ENCODE peak calls at places on chromosomes 4 and X, in nine cellular contexts. G, V, N, M, L, F, T, W and Z are unnamed samples.
A peak's percentile ranks its signal among the peaks of the same experiment; 100 is the strongest.

GRCh38 chr4:11908712-11909111 is 480.0 kb upstream of the HS3ST1 start:
- DNase-seq in W (no peak), N (no peak), T (no peak), V (no peak), M (no peak), F (no peak), G (no peak), L (no peak), Z (no peak)

GRCh38 chrX:148380614-148381561 is 119.5 kb upstream of the AFF2 start:
- DNase-seq in N (peak; percentile 16), W (no peak), G (peak; percentile 8), V (no peak), M (peak; percentile 40), F (no peak), T (peak; percentile 64), L (no peak), Z (peak; percentile 1)

GRCh38 chrX:25561190-25561589 is 545.4 kb upstream of the ARX start:
- DNase-seq in T (no peak), L (no peak), F (no peak), N (no peak), G (no peak), V (no peak), W (no peak), M (no peak), Z (no peak)

GRCh38 chr4:77002321-77002720 is 52.8 kb downstream of the SEPTIN11 start:
- DNase-seq in G (no peak), W (no peak), N (peak; percentile 76), T (no peak), F (no peak), M (no peak), L (no peak), V (peak; percentile 31), Z (no peak)

GRCh38 chr4:83328486-83328885 is 6.2 kb downstream of the HPSE start:
- DNase-seq in L (no peak), V (no peak), N (no peak), W (no peak), T (no peak), F (no peak), G (no peak), M (no peak), Z (no peak)

GRCh38 chr4:106614446-106614845 is 245.9 kb upstream of the GIMD1 start:
- DNase-seq in G (no peak), V (peak; percentile 38), W (no peak), T (no peak), L (no peak), M (no peak), N (peak; percentile 24), F (peak; percentile 49), Z (no peak)

GRCh38 chrX:70554081-70554480 is 109.4 kb downstream of the DLG3 start:
- DNase-seq in W (peak; percentile 4), M (no peak), V (peak; percentile 36), T (no peak), F (peak; percentile 34), G (peak; percentile 2), L (no peak), N (peak; percentile 2), Z (no peak)

GRCh38 chr4:65669008-65669971 is 999 bp downstream of the EPHA5 start:
- DNase-seq in N (peak; percentile 61), G (no peak), L (peak; percentile 9), T (no peak), F (peak; percentile 25), M (no peak), W (peak; percentile 66), V (no peak), Z (no peak)

GRCh38 chrX:51332188-51332942 is at the start of gene NUDT10:
- DNase-seq in W (peak; percentile 36), V (no peak), G (peak; percentile 47), T (peak; percentile 14), F (peak; percentile 0), L (peak; percentile 36), N (peak; percentile 27), M (peak; percentile 58), Z (peak; percentile 85)

GRCh38 chrX:14922437-14922836 is 49.2 kb downstream of the MOSPD2 start:
- DNase-seq in L (no peak), F (peak; percentile 87), W (no peak), G (no peak), M (no peak), V (peak; percentile 75), N (peak; percentile 91), T (no peak), Z (peak; percentile 61)

GRCh38 chr4:110897779-110898178 is 274.9 kb upstream of the PITX2 start:
- DNase-seq in W (peak; percentile 1), F (no peak), L (no peak), T (no peak), V (no peak), M (no peak), N (no peak), G (no peak), Z (no peak)

GRCh38 chr4:82745173-82745842 is 53.3 kb downstream of the SCD5 start:
- DNase-seq in W (no peak), T (no peak), N (peak; percentile 88), M (no peak), F (peak; percentile 87), L (no peak), G (no peak), V (no peak), Z (peak; percentile 15)

GRCh38 chrX:111282991-111283390 is 12.7 kb upstream of the CAPN6 start:
- DNase-seq in V (no peak), T (no peak), M (no peak), G (no peak), L (no peak), N (no peak), F (no peak), W (no peak), Z (no peak)

GRCh38 chrX:54891573-54891972 is 29.1 kb upstream of the TRO start:
- DNase-seq in L (no peak), F (peak; percentile 46), V (peak; percentile 8), M (peak; percentile 7), W (peak; percentile 57), N (peak; percentile 16), G (peak; percentile 15), T (peak; percentile 39), Z (no peak)

GRCh38 chr4:180913750-180914149 is 1329.5 kb upstream of the TENM3 start:
- DNase-seq in N (peak; percentile 88), L (no peak), T (no peak), W (peak; percentile 93), G (peak; percentile 93), M (no peak), V (no peak), F (peak; percentile 60), Z (peak; percentile 63)

GRCh38 chr4:8846864-8847263 is 24.8 kb downstream of the HMX1 start:
- DNase-seq in T (no peak), F (no peak), V (no peak), N (no peak), M (no peak), G (no peak), L (no peak), W (no peak), Z (no peak)